ENCODE peak calls at places on chromosome 9, in four cellular contexts. X is OCI-LY7, G is mesenchymal stem cell, F is Karpas-422. C is an unnamed sample.

GRCh38 chr9:132411091-132411508 is 1.1 kb downstream of the CFAP77 start:
- DNase-seq in F (peak), G (peak), X (peak), C (peak)

GRCh38 chr9:2032234-2032633 is 17.1 kb downstream of the SMARCA2 start:
- DNase-seq in X (no peak), G (no peak), F (no peak), C (no peak)

GRCh38 chr9:126032135-126032534 is 285.0 kb downstream of the PBX3 start:
- DNase-seq in G (no peak), F (no peak), X (no peak), C (no peak)

GRCh38 chr9:42852133-42852532 is 668.7 kb downstream of the SPATA31A6 start:
- DNase-seq in X (no peak), F (no peak), G (peak), C (peak)

GRCh38 chr9:134689320-134690181 is 47.9 kb downstream of the COL5A1 start:
- DNase-seq in G (peak), F (peak), X (peak), C (peak)

GRCh38 chr9:84424945-84425344 is 84.4 kb upstream of the SLC28A3 start:
- DNase-seq in X (no peak), G (no peak), F (no peak), C (no peak)

GRCh38 chr9:84371737-84372136 is 31.2 kb upstream of the SLC28A3 start:
- DNase-seq in G (peak), F (no peak), X (no peak), C (no peak)

GRCh38 chr9:20989923-20990341 is 41.5 kb downstream of the HACD4 start:
- DNase-seq in X (no peak), F (no peak), G (no peak), C (no peak)

GRCh38 chr9:74960548-74960947 is 7.8 kb upstream of the C9orf40 start:
- DNase-seq in X (no peak), G (peak), F (no peak), C (no peak)

GRCh38 chr9:94860678-94861588 is 134.4 kb downstream of the AOPEP start:
- DNase-seq in G (peak), F (peak), X (peak), C (no peak)

GRCh38 chr9:83706703-83707517 is 848 bp downstream of the UBQLN1 start:
- DNase-seq in G (peak), F (peak), X (peak), C (peak)

GRCh38 chr9:109232449-109232848 is 65.4 kb upstream of the FRRS1L start:
- DNase-seq in X (no peak), G (no peak), F (no peak), C (no peak)

GRCh38 chr9:116877072-116877471 is 190.0 kb downstream of the TRIM32 start:
- DNase-seq in X (no peak), G (no peak), F (peak), C (no peak)

GRCh38 chr9:80866576-80867227 is 822.6 kb downstream of the TLE1 start:
- DNase-seq in G (peak), X (no peak), F (no peak), C (no peak)

GRCh38 chr9:84504360-84504759 is 163.8 kb upstream of the SLC28A3 start:
- DNase-seq in F (no peak), X (no peak), G (no peak), C (no peak)

GRCh38 chr9:18018661-18019060 is 439.8 kb downstream of the SH3GL2 start:
- DNase-seq in F (no peak), X (no peak), G (no peak), C (no peak)

GRCh38 chr9:73565026-73565425 is 413.4 kb downstream of the ANXA1 start:
- DNase-seq in G (no peak), F (no peak), X (no peak), C (no peak)

GRCh38 chr9:85172001-85172978 is 502.8 kb downstream of the NTRK2 start:
- DNase-seq in X (no peak), F (no peak), G (no peak), C (no peak)

GRCh38 chr9:36980148-36980974 is 53.7 kb downstream of the PAX5 start:
- DNase-seq in F (peak), G (no peak), X (peak), C (peak)

GRCh38 chr9:19050637-19051591 is 1.7 kb downstream of the RRAGA start:
- DNase-seq in X (peak), F (peak), G (no peak), C (no peak)

GRCh38 chr9:98037362-98037761 is 19.2 kb upstream of the NANS start:
- DNase-seq in F (no peak), X (no peak), G (no peak), C (no peak)

GRCh38 chr9:129504404-129504803 is 116.5 kb downstream of the C9orf50 start:
- DNase-seq in F (no peak), X (no peak), G (no peak), C (no peak)

GRCh38 chr9:69546265-69546664 is 125.9 kb downstream of the APBA1 start:
- DNase-seq in X (no peak), G (no peak), F (no peak), C (peak)

GRCh38 chr9:114513050-114513951 is 8.0 kb upstream of the WHRN start:
- DNase-seq in F (no peak), X (no peak), G (no peak), C (no peak)
- H3K4me2 ChIP-seq in F (no peak), X (no peak), G (no peak), C (no peak)

GRCh38 chr9:92535940-92536850 is at the start of gene ECM2:
- DNase-seq in F (no peak), X (no peak), G (no peak), C (no peak)
- H3K4me2 ChIP-seq in F (peak), X (no peak), G (no peak), C (peak)

GRCh38 chr9:92971121-92971520 is 23.8 kb downstream of the FGD3 start:
- DNase-seq in G (no peak), X (no peak), F (no peak), C (no peak)
- H3K4me2 ChIP-seq in G (no peak), X (no peak), F (no peak), C (no peak)

GRCh38 chr9:96166981-96167380 is 135.0 kb downstream of the HSD17B3 start:
- DNase-seq in F (no peak), X (no peak), G (no peak), C (no peak)
- H3K4me2 ChIP-seq in F (no peak), X (no peak), G (no peak), C (no peak)

GRCh38 chr9:4718911-4719310 is 22.1 kb downstream of the AK3 start:
- DNase-seq in F (no peak), X (no peak), G (no peak), C (no peak)
- H3K4me2 ChIP-seq in F (no peak), X (no peak), G (no peak), C (no peak)

C was measured in SK-N-SH.